ENCODE peak calls at places on chromosome 1, in five cellular contexts. J, G, U, V and I are unnamed samples.

GRCh38 chr1:105652109-105652508 is 1404.4 kb upstream of the PRMT6 start:
- DNase-seq in J (no peak), G (no peak), U (no peak), V (no peak), I (no peak)

GRCh38 chr1:89633103-89633744 is at the start of gene LRRC8C:
- DNase-seq in J (peak; percentile 42), G (peak; percentile 76), U (peak; percentile 49), V (peak; percentile 60), I (peak; percentile 74)

GRCh38 chr1:29719253-29719652 is 482.9 kb downstream of the PTPRU start:
- DNase-seq in J (no peak), G (no peak), U (no peak), V (no peak), I (no peak)

GRCh38 chr1:10682449-10683365 is 113.7 kb downstream of the CASZ1 start:
- DNase-seq in J (no peak), G (no peak), U (no peak), V (no peak), I (no peak)

GRCh38 chr1:26429741-26430140 is 2.4 kb upstream of the DHDDS start:
- DNase-seq in J (no peak), G (no peak), U (no peak), V (no peak), I (peak; percentile 59)

GRCh38 chr1:172833956-172834355 is 175.1 kb downstream of the FASLG start:
- DNase-seq in J (no peak), G (no peak), U (no peak), V (no peak), I (no peak)

GRCh38 chr1:204660509-204660908 is 25.0 kb downstream of the LRRN2 start:
- DNase-seq in J (peak; percentile 25), G (no peak), U (no peak), V (no peak), I (no peak)

GRCh38 chr1:45840704-45841103 is 37.3 kb downstream of the MAST2 start:
- DNase-seq in J (no peak), G (no peak), U (no peak), V (no peak), I (no peak)

GRCh38 chr1:101112051-101112770 is 86.6 kb upstream of the DPH5 start:
- DNase-seq in J (no peak), G (no peak), U (no peak), V (peak; percentile 40), I (no peak)

GRCh38 chr1:81151300-81151699 is 649.4 kb upstream of the ADGRL2 start:
- DNase-seq in J (no peak), G (no peak), U (no peak), V (no peak), I (no peak)

GRCh38 chr1:242847390-242847993 is 323.0 kb upstream of the PLD5 start:
- DNase-seq in J (no peak), G (no peak), U (no peak), V (no peak), I (no peak)

GRCh38 chr1:25011270-25011669 is 81.2 kb upstream of the RUNX3 start:
- DNase-seq in J (no peak), G (no peak), U (no peak), V (no peak), I (no peak)

GRCh38 chr1:152622803-152623202 is at the start of gene LCE3A:
- DNase-seq in J (no peak), G (no peak), U (no peak), V (no peak), I (no peak)

GRCh38 chr1:182484531-182485257 is 34.7 kb downstream of the RGSL1 start:
- DNase-seq in J (no peak), G (no peak), U (no peak), V (no peak), I (peak; percentile 41)

GRCh38 chr1:16606106-16606505 is 7.3 kb downstream of the NBPF1 start:
- DNase-seq in J (no peak), G (no peak), U (no peak), V (no peak), I (no peak)

GRCh38 chr1:37922767-37923550 is 23.9 kb downstream of the INPP5B start:
- DNase-seq in J (no peak), G (no peak), U (no peak), V (no peak), I (no peak)

GRCh38 chr1:82227696-82228095 is 427.0 kb downstream of the ADGRL2 start:
- DNase-seq in J (no peak), G (no peak), U (no peak), V (no peak), I (no peak)

GRCh38 chr1:167630568-167631385 is 745 bp downstream of the RCSD1 start:
- DNase-seq in J (no peak), G (no peak), U (no peak), V (peak; percentile 46), I (peak; percentile 35)

GRCh38 chr1:6385673-6386191 is 7.8 kb downstream of the ACOT7 start:
- DNase-seq in J (no peak), G (peak; percentile 82), U (no peak), V (peak; percentile 25), I (peak; percentile 94)

GRCh38 chr1:158289722-158290570 is at the start of gene CD1C:
- DNase-seq in J (no peak), G (no peak), U (no peak), V (no peak), I (no peak)

GRCh38 chr1:31675761-31676160 is 28.1 kb downstream of the COL16A1 start:
- DNase-seq in J (no peak), G (no peak), U (no peak), V (no peak), I (no peak)

GRCh38 chr1:54361342-54361741 is 44.9 kb downstream of the SSBP3 start:
- DNase-seq in J (no peak), G (no peak), U (no peak), V (no peak), I (no peak)

GRCh38 chr1:240585975-240586374 is 26.0 kb downstream of the GREM2 start:
- DNase-seq in J (no peak), G (no peak), U (no peak), V (no peak), I (no peak)

GRCh38 chr1:204319462-204319861 is 40.3 kb downstream of the PLEKHA6 start:
- DNase-seq in J (no peak), G (no peak), U (peak; percentile 39), V (peak; percentile 43), I (no peak)

GRCh38 chr1:199064971-199065370 is 426.1 kb downstream of the PTPRC start:
- DNase-seq in J (no peak), G (no peak), U (no peak), V (no peak), I (no peak)

GRCh38 chr1:22289251-22289995 is 146.5 kb upstream of the WNT4 start:
- DNase-seq in J (no peak), G (no peak), U (peak; percentile 2), V (no peak), I (peak; percentile 56)

GRCh38 chr1:117047271-117047670 is 12.9 kb upstream of the TTF2 start:
- DNase-seq in J (no peak), G (no peak), U (no peak), V (no peak), I (no peak)

GRCh38 chr1:63330331-63330916 is 8.1 kb downstream of the FOXD3 start:
- DNase-seq in J (no peak), G (no peak), U (no peak), V (no peak), I (peak; percentile 71)

GRCh38 chr1:156245451-156246232 is 2.2 kb downstream of the PAQR6 start:
- DNase-seq in J (peak; percentile 51), G (peak; percentile 60), U (peak; percentile 42), V (peak; percentile 33), I (peak; percentile 74)

DNA sequence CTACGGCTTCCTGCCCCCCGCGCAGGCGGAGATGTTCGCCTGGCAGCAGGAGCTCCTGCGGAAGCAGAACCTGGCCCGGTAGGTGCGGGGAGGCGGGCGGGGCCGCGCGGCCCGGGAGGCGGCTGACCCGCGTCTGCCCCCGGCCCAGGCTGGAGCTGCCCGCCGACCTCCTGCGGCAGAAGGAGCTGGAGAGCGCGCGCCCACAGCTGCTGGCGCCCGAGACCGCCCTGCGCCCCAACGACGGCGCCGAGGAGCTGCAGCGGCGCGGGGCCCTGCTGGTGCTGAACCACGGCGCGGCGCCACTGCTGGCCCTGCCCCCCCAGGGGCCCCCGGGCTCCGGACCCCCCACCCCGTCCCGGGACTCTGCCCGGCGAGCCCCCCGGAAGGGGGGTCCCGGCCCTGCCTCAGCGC is 16.6 kb downstream of the NOC2L start:
- DNase-seq in J (no peak), G (no peak), U (no peak), V (no peak), I (peak; percentile 92)
- H3K4me3 ChIP-seq in J (no peak overlapping the region), G (peak overlapping the region; percentile 41), U (peak overlapping the region; percentile 45), V (peak overlapping the region; percentile 39), I (peak overlapping the region; percentile 50)

DNA sequence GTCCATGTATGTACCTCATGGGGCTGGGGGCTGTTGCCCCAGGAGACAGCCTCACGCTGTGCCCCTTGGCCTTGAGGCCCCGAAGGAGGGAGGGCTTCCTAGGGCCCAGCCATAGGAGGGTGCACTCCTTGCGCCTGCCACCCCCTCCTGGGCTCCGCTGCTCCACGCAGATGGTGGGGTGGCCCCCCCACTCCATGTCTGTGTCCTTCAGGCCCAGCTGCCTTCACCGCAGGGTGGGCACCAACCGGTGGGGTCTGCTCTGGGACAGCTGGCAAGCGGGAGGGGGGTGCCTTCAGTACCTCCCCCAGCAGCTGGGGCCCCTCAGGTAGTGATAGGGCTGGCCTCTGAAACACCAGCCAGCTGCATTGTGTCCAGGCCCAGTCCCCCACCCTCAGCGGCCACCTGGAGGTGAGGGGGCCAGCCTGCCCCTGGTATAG is 309 bp downstream of the GJC2 start:
- DNase-seq in J (no peak), G (peak; percentile 42), U (no peak), V (no peak), I (no peak)
- H3K4me3 ChIP-seq in J (no peak overlapping the region), G (peak overlapping the region; percentile 68), U (peak overlapping the region; percentile 33), V (peak overlapping the region; percentile 8), I (no peak overlapping the region)

GRCh38 chr1:3340548-3341235 is 113.8 kb upstream of the ARHGEF16 start:
- DNase-seq in J (no peak), G (no peak), U (no peak), V (no peak), I (no peak)

GRCh38 chr1:3339856-3340255 is 114.6 kb upstream of the ARHGEF16 start:
- DNase-seq in J (no peak), G (no peak), U (no peak), V (no peak), I (no peak)

GRCh38 chr1:3337798-3338724 is 116.4 kb upstream of the ARHGEF16 start:
- DNase-seq in J (no peak), G (no peak), U (peak; percentile 49), V (no peak), I (no peak)

GRCh38 chr1:3336641-3337621 is 117.5 kb upstream of the ARHGEF16 start:
- DNase-seq in J (no peak), G (no peak), U (no peak), V (no peak), I (no peak)

GRCh38 chr1:3338725-3339070 is 115.8 kb upstream of the ARHGEF16 start:
- DNase-seq in J (no peak), G (no peak), U (no peak), V (no peak), I (no peak)
- H3K4me3 ChIP-seq in J (no peak overlapping the region), G (no peak overlapping the region), U (no peak overlapping the region), V (no peak overlapping the region), I (no peak overlapping the region)

DNA sequence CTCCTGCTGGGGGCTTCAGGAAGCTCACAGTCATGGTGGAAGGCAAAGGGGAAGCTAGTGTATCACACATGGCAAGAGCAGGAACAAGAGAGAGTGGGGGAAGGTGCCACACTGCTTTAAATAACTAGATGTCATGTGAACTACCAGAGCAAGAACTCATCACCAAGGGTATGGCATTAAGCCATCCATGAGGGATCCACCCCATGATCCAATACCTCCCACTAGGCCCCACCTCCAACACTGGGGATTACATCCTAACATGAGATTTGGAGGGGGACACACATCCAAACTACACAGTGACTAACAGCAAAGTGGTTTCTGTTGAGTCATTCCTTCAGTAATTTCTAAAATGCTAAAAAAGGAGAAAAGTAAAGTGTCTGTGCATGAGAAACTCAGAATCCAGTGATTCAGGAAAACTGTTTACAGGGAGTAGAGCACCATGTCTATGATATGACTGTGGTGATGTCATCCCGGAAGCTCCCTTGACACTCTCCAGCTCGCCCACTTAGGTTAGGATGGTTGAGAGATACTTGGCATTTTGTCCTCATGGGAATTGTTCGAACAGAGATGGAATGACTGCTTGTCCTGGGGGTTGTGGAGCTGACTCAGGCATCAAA is 50.3 kb downstream of the CHD1L start:
- DNase-seq in J (no peak), G (peak; percentile 44), U (no peak), V (no peak), I (no peak)
- H3K4me3 ChIP-seq in J (no peak overlapping the region), G (no peak overlapping the region), U (no peak overlapping the region), V (no peak overlapping the region), I (no peak overlapping the region)